ENCODE peak calls at places on chromosomes 6 and 20, in nine cellular contexts. One of them, this sample, is unnamed.

GRCh38 chr6:24426729-24427446 is 24.2 kb downstream of the MRS2 start:
- DNase-seq in SK-N-SH: no peak
- DNase-seq in sigmoid colon: no peak
- DNase-seq in A549: no peak
- DNase-seq in ovary: no peak
- DNase-seq in transverse colon: no peak
- DNase-seq in tibial nerve: no peak
- DNase-seq in HepG2: no peak
- DNase-seq in upper lobe of left lung: no peak
- DNase-seq in this sample: no peak

GRCh38 chr6:44606976-44607375 is 219.5 kb downstream of the CDC5L start:
- DNase-seq in SK-N-SH: no peak
- DNase-seq in sigmoid colon: no peak
- DNase-seq in A549: no peak
- DNase-seq in ovary: no peak
- DNase-seq in transverse colon: no peak
- DNase-seq in tibial nerve: no peak
- DNase-seq in HepG2: no peak
- DNase-seq in upper lobe of left lung: no peak
- DNase-seq in this sample: no peak

GRCh38 chr20:58471161-58471834 is 43.9 kb downstream of the APCDD1L start:
- DNase-seq in SK-N-SH: peak; percentile 92
- DNase-seq in sigmoid colon: peak; percentile 93
- DNase-seq in A549: no peak
- DNase-seq in ovary: peak; percentile 79
- DNase-seq in transverse colon: peak; percentile 48
- DNase-seq in tibial nerve: no peak
- DNase-seq in HepG2: no peak
- DNase-seq in upper lobe of left lung: peak; percentile 73
- DNase-seq in this sample: no peak

GRCh38 chr6:159642995-159643394 is 50.0 kb downstream of the SOD2 start:
- DNase-seq in SK-N-SH: no peak
- DNase-seq in sigmoid colon: no peak
- DNase-seq in A549: no peak
- DNase-seq in ovary: no peak
- DNase-seq in transverse colon: no peak
- DNase-seq in tibial nerve: no peak
- DNase-seq in HepG2: no peak
- DNase-seq in upper lobe of left lung: no peak
- DNase-seq in this sample: no peak

GRCh38 chr6:124997196-124997875 is 35.1 kb downstream of the RNF217 start:
- DNase-seq in SK-N-SH: no peak
- DNase-seq in sigmoid colon: no peak
- DNase-seq in A549: no peak
- DNase-seq in ovary: no peak
- DNase-seq in transverse colon: no peak
- DNase-seq in tibial nerve: no peak
- DNase-seq in HepG2: no peak
- DNase-seq in upper lobe of left lung: no peak
- DNase-seq in this sample: no peak

GRCh38 chr6:4698901-4699659 is 77.1 kb upstream of the CDYL start:
- DNase-seq in SK-N-SH: no peak
- DNase-seq in sigmoid colon: no peak
- DNase-seq in A549: no peak
- DNase-seq in ovary: no peak
- DNase-seq in transverse colon: no peak
- DNase-seq in tibial nerve: no peak
- DNase-seq in HepG2: no peak
- DNase-seq in upper lobe of left lung: no peak
- DNase-seq in this sample: no peak

GRCh38 chr6:53837875-53838806 is 43.3 kb downstream of the LRRC1 start:
- DNase-seq in SK-N-SH: no peak
- DNase-seq in sigmoid colon: peak; percentile 86
- DNase-seq in A549: no peak
- DNase-seq in ovary: no peak
- DNase-seq in transverse colon: no peak
- DNase-seq in tibial nerve: no peak
- DNase-seq in HepG2: no peak
- DNase-seq in upper lobe of left lung: no peak
- DNase-seq in this sample: no peak

GRCh38 chr6:106253194-106253593 is 72.4 kb downstream of the ATG5 start:
- DNase-seq in SK-N-SH: no peak
- DNase-seq in sigmoid colon: no peak
- DNase-seq in A549: no peak
- DNase-seq in ovary: no peak
- DNase-seq in transverse colon: no peak
- DNase-seq in tibial nerve: no peak
- DNase-seq in HepG2: no peak
- DNase-seq in upper lobe of left lung: no peak
- DNase-seq in this sample: no peak

GRCh38 chr6:33672808-33673207 is 38.7 kb downstream of the UQCC2 start:
- DNase-seq in SK-N-SH: peak; percentile 65
- DNase-seq in sigmoid colon: no peak
- DNase-seq in A549: peak; percentile 78
- DNase-seq in ovary: peak; percentile 62
- DNase-seq in transverse colon: no peak
- DNase-seq in tibial nerve: peak; percentile 92
- DNase-seq in HepG2: peak; percentile 78
- DNase-seq in upper lobe of left lung: no peak
- DNase-seq in this sample: no peak

GRCh38 chr20:53813728-53814459 is 220.3 kb upstream of the ZNF217 start:
- DNase-seq in SK-N-SH: no peak
- DNase-seq in sigmoid colon: no peak
- DNase-seq in A549: no peak
- DNase-seq in ovary: no peak
- DNase-seq in transverse colon: no peak
- DNase-seq in tibial nerve: no peak
- DNase-seq in HepG2: no peak
- DNase-seq in upper lobe of left lung: no peak
- DNase-seq in this sample: no peak

GRCh38 chr20:22744341-22745193 is 160.2 kb upstream of the FOXA2 start:
- DNase-seq in SK-N-SH: no peak
- DNase-seq in sigmoid colon: no peak
- DNase-seq in A549: no peak
- DNase-seq in ovary: no peak
- DNase-seq in transverse colon: no peak
- DNase-seq in tibial nerve: no peak
- DNase-seq in HepG2: no peak
- DNase-seq in upper lobe of left lung: no peak
- DNase-seq in this sample: no peak

GRCh38 chr6:38824243-38824894 is 109.3 kb downstream of the DNAH8 start:
- DNase-seq in SK-N-SH: no peak
- DNase-seq in sigmoid colon: no peak
- DNase-seq in A549: no peak
- DNase-seq in ovary: no peak
- DNase-seq in transverse colon: no peak
- DNase-seq in tibial nerve: no peak
- DNase-seq in HepG2: no peak
- DNase-seq in upper lobe of left lung: no peak
- DNase-seq in this sample: no peak

GRCh38 chr6:109449789-109450673 is 5.5 kb downstream of the MICAL1 start:
- DNase-seq in SK-N-SH: no peak
- DNase-seq in sigmoid colon: no peak
- DNase-seq in A549: no peak
- DNase-seq in ovary: no peak
- DNase-seq in transverse colon: peak; percentile 43
- DNase-seq in tibial nerve: no peak
- DNase-seq in HepG2: no peak
- DNase-seq in upper lobe of left lung: peak; percentile 59
- DNase-seq in this sample: no peak

GRCh38 chr6:11810854-11811643 is 32.4 kb upstream of the ADTRP start:
- DNase-seq in SK-N-SH: no peak
- DNase-seq in sigmoid colon: no peak
- DNase-seq in A549: no peak
- DNase-seq in ovary: no peak
- DNase-seq in transverse colon: no peak
- DNase-seq in tibial nerve: no peak
- DNase-seq in HepG2: no peak
- DNase-seq in upper lobe of left lung: no peak
- DNase-seq in this sample: no peak

GRCh38 chr6:135640449-135641111 is 143.0 kb upstream of the AHI1 start:
- DNase-seq in SK-N-SH: no peak
- DNase-seq in sigmoid colon: no peak
- DNase-seq in A549: no peak
- DNase-seq in ovary: no peak
- DNase-seq in transverse colon: no peak
- DNase-seq in tibial nerve: no peak
- DNase-seq in HepG2: no peak
- DNase-seq in upper lobe of left lung: no peak
- DNase-seq in this sample: no peak

GRCh38 chr20:20371681-20372080 is 3.8 kb downstream of the INSM1 start:
- DNase-seq in SK-N-SH: no peak
- DNase-seq in sigmoid colon: no peak
- DNase-seq in A549: no peak
- DNase-seq in ovary: no peak
- DNase-seq in transverse colon: no peak
- DNase-seq in tibial nerve: no peak
- DNase-seq in HepG2: no peak
- DNase-seq in upper lobe of left lung: no peak
- DNase-seq in this sample: no peak

GRCh38 chr20:33963756-33964155 is 30.0 kb upstream of the RALY start:
- DNase-seq in SK-N-SH: no peak
- DNase-seq in sigmoid colon: no peak
- DNase-seq in A549: no peak
- DNase-seq in ovary: no peak
- DNase-seq in transverse colon: no peak
- DNase-seq in tibial nerve: no peak
- DNase-seq in HepG2: no peak
- DNase-seq in upper lobe of left lung: no peak
- DNase-seq in this sample: no peak
- H3K9me3 ChIP-seq in SK-N-SH: no peaks in the 10 kb centered on the region
- H3K9me3 ChIP-seq in sigmoid colon: no peaks in the 10 kb centered on the region
- H3K9me3 ChIP-seq in A549: peaks cover 6% of the 10 kb centered on the region
- H3K9me3 ChIP-seq in ovary: no peaks in the 10 kb centered on the region
- H3K9me3 ChIP-seq in transverse colon: no peaks in the 10 kb centered on the region
- H3K9me3 ChIP-seq in tibial nerve: no peaks in the 10 kb centered on the region
- H3K9me3 ChIP-seq in HepG2: no peaks in the 10 kb centered on the region
- H3K9me3 ChIP-seq in upper lobe of left lung: no peaks in the 10 kb centered on the region
- H3K9me3 ChIP-seq in this sample: peaks cover 4% of the 10 kb centered on the region

GRCh38 chr20:63044204-63044600 is 37.4 kb upstream of the BHLHE23 start:
- DNase-seq in SK-N-SH: no peak
- DNase-seq in sigmoid colon: no peak
- DNase-seq in A549: no peak
- DNase-seq in ovary: no peak
- DNase-seq in transverse colon: no peak
- DNase-seq in tibial nerve: no peak
- DNase-seq in HepG2: no peak
- DNase-seq in upper lobe of left lung: peak; percentile 51
- DNase-seq in this sample: no peak
- TF ChIP-seq EP300 in SK-N-SH: no peak
- TF ChIP-seq EP300 in sigmoid colon: no peak
- TF ChIP-seq EP300 in A549: no peak
- TF ChIP-seq EP300 in ovary: no peak
- TF ChIP-seq EP300 in transverse colon: no peak
- TF ChIP-seq EP300 in tibial nerve: no peak
- TF ChIP-seq EP300 in HepG2: no peak
- TF ChIP-seq EP300 in upper lobe of left lung: no peak
- TF ChIP-seq EP300 in this sample: no peak

GRCh38 chr20:42572320-42573016 is 617.2 kb downstream of the PTPRT start:
- DNase-seq in SK-N-SH: no peak
- DNase-seq in sigmoid colon: no peak
- DNase-seq in A549: no peak
- DNase-seq in ovary: no peak
- DNase-seq in transverse colon: no peak
- DNase-seq in tibial nerve: no peak
- DNase-seq in HepG2: no peak
- DNase-seq in upper lobe of left lung: no peak
- DNase-seq in this sample: no peak
- H3K9me3 ChIP-seq in SK-N-SH: no peaks in the 10 kb centered on the region
- H3K9me3 ChIP-seq in sigmoid colon: no peaks in the 10 kb centered on the region
- H3K9me3 ChIP-seq in A549: no peaks in the 10 kb centered on the region
- H3K9me3 ChIP-seq in ovary: no peaks in the 10 kb centered on the region
- H3K9me3 ChIP-seq in transverse colon: no peaks in the 10 kb centered on the region
- H3K9me3 ChIP-seq in tibial nerve: no peaks in the 10 kb centered on the region
- H3K9me3 ChIP-seq in HepG2: peaks cover 62% of the 10 kb centered on the region
- H3K9me3 ChIP-seq in upper lobe of left lung: no peaks in the 10 kb centered on the region
- H3K9me3 ChIP-seq in this sample: peaks cover 12% of the 10 kb centered on the region

DNA sequence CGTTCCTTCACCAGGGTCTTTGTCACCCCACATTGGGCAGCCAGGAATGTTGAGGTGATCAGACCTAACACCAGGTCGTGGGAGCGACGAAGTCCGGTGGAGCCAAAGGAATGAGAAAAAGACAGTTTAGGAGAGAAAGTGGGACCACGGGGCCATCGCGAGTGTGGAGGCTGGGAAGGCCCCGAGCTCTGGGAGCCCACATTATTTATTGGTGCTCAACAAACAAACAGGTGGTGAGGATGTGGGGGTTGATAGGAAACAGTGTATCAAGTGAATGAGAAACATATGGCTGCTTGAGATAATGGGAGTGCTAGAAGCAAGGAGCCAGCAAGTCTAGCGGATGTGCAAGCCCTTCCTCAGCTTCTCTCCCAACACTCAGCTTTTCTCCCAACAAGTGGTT is 287.1 kb upstream of the SGK1 start:
- DNase-seq in SK-N-SH: no peak
- DNase-seq in sigmoid colon: no peak
- DNase-seq in A549: no peak
- DNase-seq in ovary: no peak
- DNase-seq in transverse colon: no peak
- DNase-seq in tibial nerve: no peak
- DNase-seq in HepG2: no peak
- DNase-seq in upper lobe of left lung: peak; percentile 12
- DNase-seq in this sample: no peak
- TF ChIP-seq EP300 in SK-N-SH: no peak
- TF ChIP-seq EP300 in sigmoid colon: no peak
- TF ChIP-seq EP300 in A549: no peak
- TF ChIP-seq EP300 in ovary: no peak
- TF ChIP-seq EP300 in transverse colon: no peak
- TF ChIP-seq EP300 in tibial nerve: no peak
- TF ChIP-seq EP300 in HepG2: no peak
- TF ChIP-seq EP300 in upper lobe of left lung: no peak
- TF ChIP-seq EP300 in this sample: no peak